ENCODE peak calls at places on chromosomes 13 and 19, in five cellular contexts. Z, V, H, S and J are unnamed samples.

GRCh38 chr19:6249296-6249695 is 30.5 kb downstream of the MLLT1 start:
- DNase-seq in Z (peak; percentile 63), S (no peak), H (no peak), V (peak; percentile 60), J (no peak)

GRCh38 chr13:45623516-45624090 is 8.1 kb upstream of the ERICH6B start:
- DNase-seq in Z (peak; percentile 45), V (peak; percentile 50), H (no peak), S (no peak), J (peak; percentile 5)

GRCh38 chr19:39156230-39156890 is 30.8 kb downstream of the PAK4 start:
- DNase-seq in Z (no peak), S (no peak), H (no peak), V (peak; percentile 16), J (no peak)

GRCh38 chr19:13441810-13442512 is 64.3 kb downstream of the CACNA1A start:
- DNase-seq in V (peak; percentile 27), Z (peak; percentile 42), H (peak; percentile 63), S (no peak), J (peak; percentile 54)

GRCh38 chr13:20350819-20351218 is 118.7 kb upstream of the GJB6 start:
- DNase-seq in S (no peak), H (no peak), Z (no peak), V (no peak), J (no peak)

GRCh38 chr19:49106648-49107135 is 7.5 kb upstream of the LIN7B start:
- DNase-seq in Z (peak; percentile 59), V (peak; percentile 66), H (peak; percentile 69), S (no peak), J (peak; percentile 48)

GRCh38 chr13:95497307-95497943 is 55.1 kb upstream of the CLDN10 start:
- DNase-seq in Z (no peak), V (no peak), S (no peak), H (no peak), J (no peak)

GRCh38 chr13:44093607-44094583 is 214.2 kb downstream of the LACC1 start:
- DNase-seq in V (no peak), H (no peak), S (no peak), Z (no peak), J (no peak)

GRCh38 chr19:45819769-45820168 is 4.7 kb upstream of the RSPH6A start:
- DNase-seq in Z (no peak), H (no peak), S (no peak), V (no peak), J (no peak)

GRCh38 chr13:108993346-108993745 is 363.9 kb downstream of the MYO16 start:
- DNase-seq in V (peak; percentile 36), S (no peak), Z (peak; percentile 56), H (no peak), J (no peak)

GRCh38 chr19:16637535-16637934 is 9.5 kb upstream of the MED26 start:
- DNase-seq in Z (peak; percentile 7), S (no peak), V (no peak), H (no peak), J (no peak)

GRCh38 chr19:11090264-11091032 is 1.2 kb downstream of the LDLR start:
- DNase-seq in H (peak; percentile 99), V (peak; percentile 98), Z (peak; percentile 94), S (peak; percentile 96), J (peak; percentile 94)

GRCh38 chr19:1616396-1616795 is 11.1 kb upstream of the UQCR11 start:
- DNase-seq in S (no peak), H (no peak), Z (peak; percentile 78), V (peak; percentile 22), J (no peak)

GRCh38 chr13:99258946-99259345 is 767 bp upstream of the GPR18 start:
- DNase-seq in Z (no peak), S (no peak), V (no peak), H (no peak), J (no peak)

GRCh38 chr19:4976412-4977298 is 7.7 kb downstream of the KDM4B start:
- DNase-seq in H (no peak), S (no peak), Z (peak; percentile 97), V (peak; percentile 98), J (no peak)

GRCh38 chr19:5913739-5914357 is at the start of gene CAPS:
- DNase-seq in V (peak; percentile 23), Z (peak; percentile 36), H (no peak), S (no peak), J (no peak)

GRCh38 chr13:33275916-33276315 is 9.6 kb downstream of the STARD13 start:
- DNase-seq in Z (no peak), V (no peak), S (no peak), H (no peak), J (no peak)

GRCh38 chr19:39595950-39596349 is 6.4 kb upstream of the LGALS13 start:
- DNase-seq in S (no peak), H (no peak), V (no peak), Z (no peak), J (no peak)

GRCh38 chr13:109715902-109716301 is 70.5 kb downstream of the IRS2 start:
- DNase-seq in H (no peak), V (peak; percentile 88), S (no peak), Z (peak; percentile 66), J (no peak)

GRCh38 chr13:89968468-89968867 is 1379.0 kb upstream of the MIR17HG start:
- DNase-seq in S (no peak), H (no peak), V (no peak), Z (no peak), J (no peak)

GRCh38 chr19:49888478-49888901 is 8.2 kb downstream of the IL4I1 start:
- DNase-seq in S (no peak), H (no peak), Z (no peak), V (no peak), J (no peak)

GRCh38 chr13:35838356-35838755 is 292.8 kb downstream of the DCLK1 start:
- DNase-seq in S (no peak), H (no peak), V (peak; percentile 89), Z (peak; percentile 96), J (no peak)

GRCh38 chr19:3113100-3114017 is 19.2 kb downstream of the GNA11 start:
- DNase-seq in H (no peak), S (no peak), V (no peak), Z (no peak), J (no peak)

GRCh38 chr13:100674363-100674847 is at the start of gene TMTC4:
- DNase-seq in Z (no peak), H (peak; percentile 50), S (no peak), V (no peak), J (no peak)

GRCh38 chr13:100674848-100675659 is 459 bp upstream of the TMTC4 start:
- DNase-seq in H (peak; percentile 100), Z (peak; percentile 97), S (peak; percentile 98), V (peak; percentile 99), J (peak; percentile 94)

GRCh38 chr13:100673831-100674362 is 698 bp downstream of the TMTC4 start:
- DNase-seq in S (peak; percentile 19), H (peak; percentile 64), V (peak; percentile 94), Z (peak; percentile 92), J (peak; percentile 39)

GRCh38 chr13:100673376-100673830 is 1.2 kb downstream of the TMTC4 start:
- DNase-seq in Z (no peak), H (peak; percentile 27), S (no peak), V (no peak), J (no peak)

DNA sequence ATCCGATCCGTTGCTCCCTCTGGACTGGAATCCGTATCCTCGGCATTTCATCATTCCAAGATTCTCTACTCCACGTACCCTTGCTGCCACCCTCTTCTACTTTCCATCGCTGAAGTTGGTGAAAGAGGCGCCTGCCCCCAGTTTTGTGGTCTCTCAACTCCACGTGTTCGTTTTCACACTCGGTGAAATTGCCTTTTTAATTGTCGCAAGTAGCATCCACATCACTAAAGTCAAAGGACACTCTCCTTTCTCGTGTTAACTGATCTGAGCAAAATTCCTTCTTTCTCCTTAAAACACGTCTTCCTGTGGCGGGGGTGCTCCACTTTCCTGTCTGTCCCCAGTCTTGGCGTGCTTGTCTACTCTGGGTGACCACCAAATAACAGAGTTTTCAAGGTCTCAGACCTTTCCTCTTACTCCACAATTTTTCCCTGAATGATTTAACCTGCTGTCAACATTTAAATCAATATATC is 1.1 kb upstream of the TMTC4 start:
- DNase-seq in S (no peak), V (no peak), Z (no peak), H (no peak), J (no peak)
- H3K4me3 ChIP-seq in S (peak overlapping the region; percentile 85), V (peak overlapping the region; percentile 77), Z (peak overlapping the region; percentile 83), H (peak overlapping the region; percentile 59), J (peak overlapping the region; percentile 69)

GRCh38 chr13:80361883-80362327 is 21.0 kb upstream of the SPRY2 start:
- DNase-seq in H (no peak), S (no peak), V (no peak), Z (no peak), J (peak; percentile 52)
- H3K4me3 ChIP-seq in H (no peak overlapping the region), S (no peak overlapping the region), V (no peak overlapping the region), Z (no peak overlapping the region), J (no peak overlapping the region)

GRCh38 chr19:9971341-9971897 is 35.1 kb upstream of the OLFM2 start:
- DNase-seq in V (no peak), S (no peak), H (no peak), Z (no peak), J (peak; percentile 6)

GRCh38 chr19:9970481-9970880 is 34.2 kb upstream of the OLFM2 start:
- DNase-seq in V (no peak), S (no peak), Z (no peak), H (no peak), J (no peak)

GRCh38 chr19:9968820-9969687 is 32.7 kb upstream of the OLFM2 start:
- DNase-seq in H (no peak), V (no peak), S (no peak), Z (no peak), J (no peak)

GRCh38 chr19:9969688-9969975 is 33.3 kb upstream of the OLFM2 start:
- DNase-seq in V (no peak), S (no peak), H (no peak), Z (no peak), J (no peak)

DNA sequence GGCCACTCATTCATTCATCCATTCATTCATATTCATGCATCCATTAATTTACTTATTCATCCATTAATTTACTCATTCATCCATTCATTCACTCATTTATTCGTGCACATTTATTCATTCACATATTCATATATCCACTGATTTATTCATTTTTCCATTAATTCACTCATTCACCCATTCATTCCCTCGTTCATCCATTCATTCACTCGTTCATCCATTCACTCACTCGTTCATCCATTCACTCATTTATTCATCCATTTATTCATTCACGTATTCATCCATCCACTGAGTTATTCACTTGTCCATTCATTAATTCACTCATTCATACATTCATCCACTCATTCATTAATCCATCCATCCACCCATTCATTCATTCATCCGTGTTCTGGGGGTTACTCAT is 35.8 kb upstream of the OLFM2 start:
- DNase-seq in H (no peak), V (no peak), Z (no peak), S (no peak), J (no peak)
- H3K4me3 ChIP-seq in H (no peak overlapping the region), V (no peak overlapping the region), Z (no peak overlapping the region), S (no peak overlapping the region), J (no peak overlapping the region)

GRCh38 chr19:7799640-7800355 is 30.2 kb upstream of the EVI5L start:
- DNase-seq in S (peak; percentile 24), V (peak; percentile 85), Z (peak; percentile 87), H (peak; percentile 53), J (peak; percentile 35)
- H3K4me3 ChIP-seq in S (no peak overlapping the region), V (peak overlapping the region; percentile 22), Z (peak overlapping the region; percentile 32), H (no peak overlapping the region), J (peak overlapping the region; percentile 15)

GRCh38 chr19:29662604-29663404 is 2.5 kb upstream of the PLEKHF1 start:
- DNase-seq in S (no peak), Z (peak; percentile 91), H (no peak), V (peak; percentile 84), J (no peak)

GRCh38 chr19:29662278-29662603 is 3.0 kb upstream of the PLEKHF1 start:
- DNase-seq in S (no peak), V (no peak), Z (no peak), H (no peak), J (no peak)

GRCh38 chr19:29665215-29665825 is at the start of gene PLEKHF1:
- DNase-seq in Z (peak; percentile 71), H (peak; percentile 82), S (peak; percentile 75), V (peak; percentile 70), J (no peak)

GRCh38 chr19:29664753-29665214 is 477 bp upstream of the PLEKHF1 start:
- DNase-seq in S (no peak), H (no peak), Z (no peak), V (no peak), J (no peak)

GRCh38 chr19:29663861-29664752 is 1.2 kb upstream of the PLEKHF1 start:
- DNase-seq in Z (no peak), S (no peak), V (peak; percentile 52), H (no peak), J (no peak)
- H3K4me3 ChIP-seq in Z (no peak overlapping the region), S (no peak overlapping the region), V (no peak overlapping the region), H (no peak overlapping the region), J (no peak overlapping the region)